ENCODE peak calls at places on chromosomes 2 and 18, in seven cellular contexts. J, P, D, B, I, G and O are unnamed samples.

GRCh38 chr2:71609958-71610357 is 156.6 kb downstream of the DYSF start:
- DNase-seq in J (no peak), P (peak; percentile 33), D (no peak), B (peak; percentile 54), I (peak; percentile 45), G (peak; percentile 32), O (peak; percentile 79)

GRCh38 chr2:188599140-188599539 is 307.5 kb downstream of the GULP1 start:
- DNase-seq in J (no peak), P (no peak), D (no peak), B (peak; percentile 57), I (no peak), G (peak; percentile 79), O (peak; percentile 10)

GRCh38 chr18:36493349-36494281 is 196.1 kb downstream of the FHOD3 start:
- DNase-seq in J (no peak), P (no peak), D (peak; percentile 55), B (no peak), I (peak; percentile 23), G (peak; percentile 11), O (no peak)

GRCh38 chr2:119255760-119256573 is 32.3 kb downstream of the STEAP3 start:
- DNase-seq in J (no peak), P (peak; percentile 96), D (no peak), B (peak; percentile 98), I (peak; percentile 98), G (peak; percentile 94), O (no peak)

GRCh38 chr18:23377669-23378469 is 75.2 kb upstream of the RIOK3 start:
- DNase-seq in J (no peak), P (peak; percentile 77), D (no peak), B (peak; percentile 87), I (peak; percentile 90), G (peak; percentile 95), O (no peak)

GRCh38 chr2:157279331-157279730 is 21.8 kb downstream of the GALNT5 start:
- DNase-seq in J (no peak), P (no peak), D (no peak), B (no peak), I (no peak), G (no peak), O (no peak)

GRCh38 chr2:195318440-195319111 is 338.4 kb upstream of the SLC39A10 start:
- DNase-seq in J (no peak), P (peak; percentile 70), D (peak; percentile 74), B (peak; percentile 42), I (peak; percentile 63), G (peak; percentile 50), O (peak; percentile 49)

GRCh38 chr2:111898703-111899514 is 502 bp downstream of the MERTK start:
- DNase-seq in J (no peak), P (no peak), D (no peak), B (peak; percentile 45), I (peak; percentile 35), G (no peak), O (no peak)

GRCh38 chr2:231190531-231191197 is 7.8 kb upstream of the ARMC9 start:
- DNase-seq in J (no peak), P (no peak), D (no peak), B (peak; percentile 56), I (peak; percentile 47), G (peak; percentile 49), O (no peak)

GRCh38 chr2:63488118-63488713 is 100.1 kb downstream of the WDPCP start:
- DNase-seq in J (no peak), P (peak; percentile 46), D (no peak), B (peak; percentile 53), I (peak; percentile 48), G (peak; percentile 49), O (no peak)

GRCh38 chr2:118909191-118909590 is 32.8 kb upstream of the MARCO start:
- DNase-seq in J (no peak), P (no peak), D (no peak), B (no peak), I (no peak), G (no peak), O (no peak)